ENCODE peak calls at places on chromosome 7, in six cellular contexts. N is body of pancreas, V is keratinocyte, U is fibroblast of the aortic adventitia, W is AG04450, T is left ventricle myocardium inferior. Y is an unnamed sample.

GRCh38 chr7:33654641-33655040 is 250.7 kb upstream of the BMPER start:
- DNase-seq in N (no peak), V (no peak), U (no peak), W (no peak), T (no peak), Y (no peak)

GRCh38 chr7:107581387-107582013 is 1.5 kb downstream of the BCAP29 start:
- DNase-seq in N (no peak), V (no peak), U (peak), W (no peak), T (no peak), Y (no peak)

GRCh38 chr7:84231157-84231556 is 36.6 kb upstream of the SEMA3A start:
- DNase-seq in N (no peak), V (no peak), U (peak), W (no peak), T (no peak), Y (no peak)

GRCh38 chr7:54629771-54630170 is 87.6 kb downstream of the VSTM2A start:
- DNase-seq in N (no peak), V (no peak), U (no peak), W (no peak), T (no peak), Y (no peak)

GRCh38 chr7:41065663-41066062 is 637.2 kb downstream of the INHBA start:
- DNase-seq in N (no peak), V (peak), U (no peak), W (no peak), T (no peak), Y (no peak)

GRCh38 chr7:83936056-83936703 is 258.4 kb downstream of the SEMA3A start:
- DNase-seq in N (peak), V (no peak), U (peak), W (peak), T (peak), Y (peak)

GRCh38 chr7:69187824-69188335 is 410.4 kb upstream of the AUTS2 start:
- DNase-seq in N (no peak), V (no peak), U (no peak), W (no peak), T (no peak), Y (no peak)

GRCh38 chr7:75617634-75618234 is 121.0 kb downstream of the HIP1 start:
- DNase-seq in N (peak), V (no peak), U (no peak), W (no peak), T (peak), Y (peak)

GRCh38 chr7:65430344-65431186 is 56.9 kb downstream of the ZNF92 start:
- DNase-seq in N (no peak), V (no peak), U (no peak), W (no peak), T (no peak), Y (no peak)

DNA sequence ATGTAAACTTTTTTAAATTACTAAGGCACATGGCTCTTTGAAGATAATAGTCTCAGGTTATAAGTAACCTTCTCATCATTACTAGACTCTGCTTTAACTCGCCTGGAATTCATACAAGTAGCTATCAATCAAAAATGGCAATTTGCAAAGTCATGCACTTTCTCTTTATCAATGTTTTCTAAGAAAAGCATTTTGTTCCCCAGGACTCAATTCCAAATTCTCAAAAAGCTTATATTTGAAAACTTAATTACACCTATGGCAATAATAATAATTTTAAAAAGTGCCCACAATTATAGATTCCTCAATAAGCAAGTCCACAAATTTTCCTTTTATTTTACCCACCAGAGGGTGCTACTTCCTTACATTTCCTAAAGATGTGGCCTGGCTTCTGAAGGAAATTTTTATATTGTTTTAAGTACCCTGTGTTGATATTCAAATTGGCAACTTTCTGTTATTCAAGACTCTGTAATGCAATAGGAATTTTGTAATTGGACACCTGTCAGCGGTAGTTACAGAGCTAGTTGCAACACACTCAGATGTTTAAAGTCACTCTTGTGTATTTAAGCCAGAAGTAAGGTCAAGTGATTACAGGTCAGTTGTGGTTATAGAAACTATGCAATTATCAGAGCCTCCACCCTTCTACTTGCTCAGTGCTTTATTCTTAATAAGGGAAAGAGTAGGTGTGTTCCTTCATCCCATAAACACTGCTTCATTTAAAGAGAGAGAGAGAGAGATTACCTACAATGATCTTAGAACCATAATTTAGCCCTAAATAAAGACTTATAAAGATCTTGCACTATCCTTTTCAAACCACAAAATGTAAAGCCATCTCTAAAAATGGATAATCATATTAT is 47.1 kb upstream of the HYAL4 start:
- DNase-seq in N (no peak), V (peak), U (peak), W (peak), T (no peak), Y (no peak)
- TF ChIP-seq CTCF in N (peak), V (peak), U (peak), W (peak), T (peak), Y (no peak)

DNA sequence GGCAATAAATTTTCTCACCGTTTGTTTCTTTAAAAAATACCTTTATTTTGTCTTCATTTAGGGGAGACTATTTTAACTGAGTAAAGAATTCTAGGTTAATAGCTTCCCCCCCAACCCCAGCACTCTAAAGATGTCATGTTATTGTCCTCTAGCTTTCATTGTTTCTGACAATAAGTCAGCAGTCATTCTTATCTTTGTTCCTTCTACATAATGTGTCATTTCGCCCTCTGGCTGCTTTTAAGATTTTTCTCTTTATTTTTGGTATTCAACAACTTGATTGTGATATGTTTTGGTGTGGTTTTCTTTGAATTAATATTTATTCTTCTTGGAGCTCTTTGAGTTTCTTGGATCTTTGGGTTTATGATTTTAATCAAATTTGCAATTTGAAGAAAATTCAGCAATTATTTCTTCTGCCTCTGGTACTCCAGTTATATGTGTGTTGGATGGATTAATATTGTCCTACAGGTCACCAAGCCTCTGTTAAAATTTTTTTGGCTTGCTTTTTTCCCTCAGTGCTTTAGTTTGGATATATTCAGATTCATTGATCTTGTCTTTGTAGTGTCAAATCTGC is 64.6 kb upstream of the ELN start:
- DNase-seq in N (no peak), V (no peak), U (no peak), W (no peak), T (no peak), Y (no peak)
- TF ChIP-seq CTCF in N (no peak), V (no peak), U (no peak), W (no peak), T (no peak), Y (no peak)

GRCh38 chr7:98877692-98878364 is 504 bp upstream of the TRRAP start:
- DNase-seq in N (peak), V (no peak), U (no peak), W (no peak), T (no peak), Y (no peak)

GRCh38 chr7:98880485-98880884 is 2.2 kb downstream of the TRRAP start:
- DNase-seq in N (no peak), V (no peak), U (no peak), W (no peak), T (no peak), Y (no peak)

GRCh38 chr7:98879989-98880337 is 1.6 kb downstream of the TRRAP start:
- DNase-seq in N (no peak), V (no peak), U (no peak), W (no peak), T (no peak), Y (no peak)

GRCh38 chr7:98878365-98879197 is at the start of gene TRRAP:
- DNase-seq in N (peak), V (no peak), U (peak), W (no peak), T (peak), Y (peak)

GRCh38 chr7:98879198-98879988 is 1.1 kb downstream of the TRRAP start:
- DNase-seq in N (peak), V (peak), U (no peak), W (no peak), T (no peak), Y (no peak)
- TF ChIP-seq CTCF in N (peak), V (peak), U (no peak), W (no peak), T (peak), Y (no peak)

DNA sequence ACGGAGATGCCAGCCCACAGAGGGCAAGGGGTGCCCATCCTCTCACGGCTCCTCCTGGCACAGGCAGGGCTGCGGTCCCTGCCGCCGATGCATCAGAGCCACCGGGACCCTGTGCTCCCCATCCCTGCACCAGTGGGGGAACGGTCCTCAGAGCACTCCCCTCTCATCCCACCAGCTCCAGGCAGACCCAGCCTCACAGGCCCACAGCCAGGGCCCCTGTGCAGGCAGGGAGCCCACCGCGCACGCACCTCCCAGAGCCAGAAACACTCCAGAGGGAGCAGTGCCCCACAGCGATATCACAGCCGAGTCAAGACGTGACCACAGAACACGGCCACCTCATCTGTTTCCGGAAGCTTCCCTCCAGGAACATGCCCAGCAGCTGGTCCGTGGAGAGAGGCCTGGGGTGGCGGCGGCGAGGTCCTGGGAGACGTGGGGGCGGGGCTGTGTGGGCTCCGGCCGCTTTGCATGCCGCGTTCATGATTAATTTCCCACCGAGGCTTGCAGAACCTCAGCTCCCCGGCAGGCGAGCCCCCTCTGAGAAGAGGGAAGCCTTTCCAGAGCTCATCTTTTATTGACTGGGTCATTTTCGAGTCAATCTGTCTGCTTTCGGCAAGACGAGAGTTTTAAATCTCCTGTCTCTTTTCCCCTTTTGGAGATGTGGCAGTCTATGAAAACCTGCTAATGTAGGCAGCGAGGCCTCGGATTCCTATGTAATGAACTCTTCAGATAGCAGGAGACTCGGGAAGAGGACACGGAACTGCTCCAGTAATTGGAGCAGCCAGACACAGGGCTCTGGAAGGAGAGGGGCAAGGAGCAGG is 242.6 kb downstream of the ELFN1 start:
- DNase-seq in N (no peak), V (no peak), U (peak), W (peak), T (peak), Y (no peak)
- TF ChIP-seq CTCF in N (no peak), V (no peak), U (peak), W (peak), T (peak), Y (no peak)

GRCh38 chr7:81447351-81447952 is 322.4 kb downstream of the HGF start:
- DNase-seq in N (no peak), V (peak), U (peak), W (peak), T (no peak), Y (no peak)
- TF ChIP-seq CTCF in N (peak), V (peak), U (peak), W (peak), T (peak), Y (no peak)

GRCh38 chr7:24042028-24042427 is 242.0 kb upstream of the NPY start:
- DNase-seq in N (no peak), V (no peak), U (no peak), W (no peak), T (no peak), Y (no peak)
- TF ChIP-seq CTCF in N (no peak), V (no peak), U (no peak), W (no peak), T (no peak), Y (no peak)

Y was measured in omental fat pad.